ENCODE peak calls at places on chromosomes 5 and 9, in four cellular contexts. A is dorsolateral prefrontal cortex, B is astrocyte, V is lower leg skin. F is an unnamed sample.

GRCh38 chr5:2751592-2752021 is at the start of gene IRX2:
- DNase-seq in A (no peak), B (peak), V (peak), F (no peak)

GRCh38 chr5:131328536-131329186 is 64.8 kb downstream of the CDC42SE2 start:
- DNase-seq in A (no peak), B (peak), V (no peak), F (no peak)

GRCh38 chr5:124658867-124659557 is 87.4 kb downstream of the ZNF608 start:
- DNase-seq in A (no peak), B (no peak), V (no peak), F (no peak)

GRCh38 chr5:1488882-1489680 is 34.7 kb downstream of the LPCAT1 start:
- DNase-seq in A (no peak), B (peak), V (no peak), F (no peak)

GRCh38 chr5:17890501-17890900 is 256.2 kb downstream of the TAF11L14 start:
- DNase-seq in A (no peak), B (no peak), V (no peak), F (no peak)

GRCh38 chr5:158397278-158397677 is 538.3 kb upstream of the CLINT1 start:
- DNase-seq in A (no peak), B (no peak), V (no peak), F (no peak)

GRCh38 chr5:11483630-11484029 is 420.6 kb downstream of the CTNND2 start:
- DNase-seq in A (no peak), B (peak), V (no peak), F (no peak)

GRCh38 chr9:89720721-89721660 is 116.2 kb downstream of the GADD45G start:
- DNase-seq in A (no peak), B (no peak), V (no peak), F (no peak)

GRCh38 chr5:61298580-61298979 is 33.5 kb upstream of the ZSWIM6 start:
- DNase-seq in A (no peak), B (peak), V (no peak), F (no peak)

GRCh38 chr9:120388000-120388855 is 191.7 kb downstream of the CDK5RAP2 start:
- DNase-seq in A (no peak), B (no peak), V (peak), F (no peak)

GRCh38 chr9:14741369-14741768 is 18.8 kb upstream of the CER1 start:
- DNase-seq in A (no peak), B (no peak), V (no peak), F (no peak)

GRCh38 chr5:3349704-3350565 is 245.7 kb upstream of the IRX1 start:
- DNase-seq in A (no peak), B (no peak), V (peak), F (no peak)

GRCh38 chr5:100855295-100855694 is 47.8 kb downstream of the ST8SIA4 start:
- DNase-seq in A (no peak), B (no peak), V (no peak), F (no peak)

GRCh38 chr5:100854594-100854993 is 48.5 kb downstream of the ST8SIA4 start:
- DNase-seq in A (no peak), B (no peak), V (no peak), F (no peak)

GRCh38 chr5:100852988-100853449 is 50.1 kb downstream of the ST8SIA4 start:
- DNase-seq in A (no peak), B (no peak), V (no peak), F (no peak)

GRCh38 chr5:100852051-100852450 is 51.0 kb downstream of the ST8SIA4 start:
- DNase-seq in A (no peak), B (no peak), V (no peak), F (no peak)

GRCh38 chr5:100853582-100853981 is 49.5 kb downstream of the ST8SIA4 start:
- DNase-seq in A (no peak), B (no peak), V (no peak), F (no peak)
- H3K4me3 ChIP-seq in A (no peak), B (no peak), V (no peak), F (no peak)

GRCh38 chr9:127977877-127978647 is 2.7 kb downstream of the EEIG1 start:
- DNase-seq in A (peak), B (peak), V (no peak), F (no peak)
- H3K4me3 ChIP-seq in A (peak), B (no peak), V (peak), F (no peak)

GRCh38 chr5:177371120-177371537 is 13.1 kb upstream of the SLC34A1 start:
- DNase-seq in A (no peak), B (no peak), V (no peak), F (no peak)

GRCh38 chr5:177369050-177369912 is 11.6 kb downstream of the RGS14 start:
- DNase-seq in A (peak), B (no peak), V (no peak), F (no peak)

GRCh38 chr5:177369913-177370487 is 12.3 kb downstream of the RGS14 start:
- DNase-seq in A (no peak), B (no peak), V (no peak), F (no peak)

GRCh38 chr5:177371705-177372533 is 12.3 kb upstream of the SLC34A1 start:
- DNase-seq in A (no peak), B (no peak), V (no peak), F (no peak)

DNA sequence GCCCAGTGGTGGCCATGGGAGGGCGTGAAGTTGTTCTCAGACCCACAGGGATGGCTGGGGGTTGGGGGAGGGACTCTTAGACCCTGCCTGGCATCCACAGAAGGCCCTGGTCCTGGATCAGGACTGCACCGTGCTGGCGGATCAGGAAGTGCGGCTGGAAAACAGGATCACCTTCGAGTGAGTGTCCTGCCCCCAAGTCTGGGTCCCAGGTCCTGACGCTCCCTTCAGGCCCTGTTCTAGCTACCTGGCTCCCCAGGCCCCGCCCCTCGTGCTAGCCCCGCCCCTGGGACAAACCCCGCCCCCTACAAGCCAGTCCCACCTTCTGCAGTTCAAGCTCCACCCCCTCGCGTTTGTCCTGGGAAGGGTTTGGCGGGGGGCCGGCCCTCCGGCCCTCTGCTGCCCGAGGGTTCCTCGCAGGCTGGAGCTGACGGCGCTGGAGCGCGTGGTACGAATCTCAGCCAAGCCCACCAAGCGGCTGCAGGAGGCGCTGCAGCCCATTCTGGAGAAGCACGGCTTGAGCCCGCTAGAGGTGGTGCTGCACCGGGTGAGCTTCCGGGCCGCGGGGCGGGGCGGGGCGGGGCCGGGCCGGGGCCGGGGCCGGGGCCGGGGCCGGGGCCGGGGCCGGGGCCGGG is 12.9 kb downstream of the RGS14 start:
- DNase-seq in A (peak), B (peak), V (no peak), F (no peak)
- H3K4me3 ChIP-seq in A (peak), B (no peak), V (no peak), F (no peak)

DNA sequence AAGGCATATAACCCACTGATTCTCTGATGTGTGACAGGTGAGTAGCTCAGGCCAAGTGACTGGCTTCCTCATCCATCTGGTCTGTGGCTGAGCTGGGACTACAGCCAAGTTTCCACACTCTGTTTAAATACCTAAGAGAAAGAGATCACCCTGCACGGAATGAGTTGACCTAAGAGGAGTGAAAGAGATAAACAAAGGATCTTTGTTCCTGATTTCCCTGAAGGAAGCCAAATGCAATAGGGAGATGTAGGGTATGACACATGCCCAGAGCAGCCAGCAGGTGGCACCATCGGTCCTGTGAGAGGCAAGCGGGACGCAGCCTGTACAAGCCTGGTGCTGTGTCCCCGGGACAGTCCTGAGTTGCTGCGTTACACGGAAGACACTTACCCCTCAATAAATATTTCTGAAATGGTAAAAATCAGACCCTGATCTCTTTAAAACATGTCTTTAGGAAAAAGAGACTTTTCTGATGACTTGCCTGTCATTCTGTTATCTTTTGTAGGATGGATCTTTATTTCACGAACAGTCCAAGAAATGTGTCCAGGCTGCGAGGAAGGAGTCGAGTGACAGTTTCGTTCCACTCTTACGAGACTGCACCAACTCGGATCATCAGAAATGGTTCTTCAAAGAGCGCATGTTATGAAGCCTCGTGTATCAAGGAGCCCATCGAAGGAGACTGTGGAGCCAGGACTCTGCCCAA is 41.1 kb downstream of the GALNT12 start:
- DNase-seq in A (peak), B (peak), V (peak), F (peak)
- H3K4me3 ChIP-seq in A (peak), B (no peak), V (no peak), F (no peak)

GRCh38 chr9:130791279-130791894 is 43.7 kb upstream of the ABL1 start:
- DNase-seq in A (no peak), B (no peak), V (no peak), F (no peak)
- H3K4me3 ChIP-seq in A (no peak), B (no peak), V (no peak), F (no peak)

DNA sequence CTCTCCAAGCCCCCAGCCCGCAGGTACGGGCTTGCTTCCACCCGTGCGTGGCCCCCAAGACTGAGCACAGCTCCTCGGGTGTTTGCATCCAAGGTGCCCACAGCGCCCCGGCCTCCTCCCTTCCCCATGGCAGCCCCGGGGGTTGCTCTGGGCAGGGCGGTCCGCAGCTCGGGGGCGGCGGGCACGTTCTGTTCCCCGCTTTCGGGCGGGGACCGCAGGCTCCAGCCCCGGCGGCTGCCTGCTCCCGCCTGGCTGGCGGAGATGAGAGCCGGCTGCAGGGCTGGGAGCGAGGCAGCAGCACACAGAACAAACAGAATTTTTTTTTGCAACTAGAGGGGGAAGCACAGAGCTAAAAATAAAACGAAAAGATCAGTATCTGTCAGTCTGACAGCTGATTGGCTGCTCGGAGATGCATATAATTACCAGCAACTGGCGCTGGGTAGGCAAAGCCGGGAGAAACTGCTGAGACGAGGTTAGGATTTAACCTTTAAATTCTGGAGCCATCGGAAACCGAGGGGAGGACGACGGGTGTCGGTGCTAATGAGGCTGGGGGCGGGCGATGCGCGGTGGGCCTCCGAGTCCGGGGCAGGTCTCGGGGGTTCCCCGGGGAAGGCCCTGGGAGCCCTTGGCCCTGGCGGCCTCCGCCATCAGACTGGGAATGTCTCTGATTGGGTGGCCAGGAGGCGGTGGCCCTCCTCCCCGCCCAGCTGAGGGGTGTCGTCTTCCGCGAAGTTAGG is 142.7 kb upstream of the IER5L start:
- DNase-seq in A (peak), B (peak), V (peak), F (peak)
- H3K4me3 ChIP-seq in A (peak), B (peak), V (no peak), F (peak)

DNA sequence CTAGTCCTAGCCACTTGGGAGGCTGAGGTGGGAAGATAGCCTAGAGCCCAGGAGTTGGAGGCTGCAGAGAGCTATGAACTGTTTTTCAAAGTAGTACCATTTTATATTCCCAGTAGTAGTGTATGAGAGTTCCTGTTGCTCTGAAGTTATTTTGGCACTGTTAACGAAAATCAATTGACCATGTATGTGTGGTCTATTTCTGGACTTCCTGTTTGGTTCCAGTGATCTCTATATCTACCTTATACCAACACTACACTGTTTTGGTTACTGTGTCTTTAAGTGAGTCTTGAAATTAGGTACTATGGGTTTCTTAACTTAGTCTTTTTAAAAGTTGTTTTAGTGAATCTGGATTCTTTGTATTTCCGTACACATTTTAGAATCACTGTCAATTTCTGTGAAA is 13.6 kb downstream of the SLF1 start:
- DNase-seq in A (no peak), B (peak), V (no peak), F (no peak)
- H3K4me3 ChIP-seq in A (no peak), B (no peak), V (no peak), F (no peak)

GRCh38 chr5:98530224-98530623 is 243.2 kb upstream of the RGMB start:
- DNase-seq in A (no peak), B (no peak), V (no peak), F (no peak)
- H3K4me3 ChIP-seq in A (no peak), B (no peak), V (no peak), F (no peak)

GRCh38 chr9:93096811-93097382 is 880 bp downstream of the CARD19 start:
- DNase-seq in A (no peak), B (no peak), V (peak), F (no peak)
- H3K4me3 ChIP-seq in A (peak), B (peak), V (peak), F (peak)